ENCODE peak calls at places on chromosomes 3 and 15, in nine cellular contexts. R is glutamatergic neuron, T is foreskin fibroblast, Z is body of pancreas, C is sigmoid colon, D is heart left ventricle, O is GM12878, W is endothelial cell, E is transverse colon. G is an unnamed sample.

GRCh38 chr3:30607032-30607833 is 832 bp downstream of the TGFBR2 start:
- DNase-seq in R (peak; percentile 39), T (no peak), Z (peak; percentile 78), C (peak; percentile 86), D (peak; percentile 85), O (no peak), W (peak; percentile 68), E (peak; percentile 81), G (peak; percentile 67)

GRCh38 chr3:27253831-27254230 is 115.4 kb downstream of the NEK10 start:
- DNase-seq in R (peak; percentile 24), T (peak; percentile 8), Z (peak; percentile 18), C (no peak), D (peak; percentile 18), O (peak; percentile 1), W (peak; percentile 51), E (peak; percentile 38), G (no peak)

GRCh38 chr3:41912280-41912679 is 49.6 kb downstream of the ULK4 start:
- DNase-seq in R (no peak), T (no peak), Z (no peak), C (no peak), D (no peak), O (no peak), W (no peak), E (no peak), G (no peak)

GRCh38 chr3:166446291-166446690 is 609.1 kb upstream of the BCHE start:
- DNase-seq in R (no peak), T (peak; percentile 3), Z (no peak), C (no peak), D (no peak), O (no peak), W (no peak), E (no peak), G (no peak)

GRCh38 chr3:182568206-182568605 is 225.1 kb upstream of the ATP11B start:
- DNase-seq in R (no peak), T (no peak), Z (no peak), C (no peak), D (no peak), O (no peak), W (no peak), E (no peak), G (no peak)

GRCh38 chr3:51945926-51946500 is 3.9 kb downstream of the PARP3 start:
- DNase-seq in R (no peak), T (no peak), Z (no peak), C (peak; percentile 55), D (no peak), O (no peak), W (no peak), E (no peak), G (peak; percentile 71)

GRCh38 chr3:158539414-158540014 is 31.5 kb upstream of the MLF1 start:
- DNase-seq in R (no peak), T (peak; percentile 26), Z (peak; percentile 36), C (no peak), D (no peak), O (no peak), W (peak; percentile 47), E (peak; percentile 24), G (no peak)

GRCh38 chr3:36648241-36649034 is 115.9 kb downstream of the DCLK3 start:
- DNase-seq in R (no peak), T (peak; percentile 81), Z (no peak), C (no peak), D (no peak), O (peak; percentile 7), W (no peak), E (no peak), G (no peak)

GRCh38 chr15:70562906-70563305 is 200.5 kb downstream of the UACA start:
- DNase-seq in R (no peak), T (no peak), Z (no peak), C (peak; percentile 22), D (no peak), O (no peak), W (no peak), E (no peak), G (no peak)

GRCh38 chr3:9415485-9416138 is 18.2 kb downstream of the SETD5 start:
- DNase-seq in R (no peak), T (no peak), Z (no peak), C (no peak), D (no peak), O (no peak), W (no peak), E (no peak), G (no peak)

GRCh38 chr3:39387411-39387975 is 4.3 kb downstream of the SLC25A38 start:
- DNase-seq in R (no peak), T (no peak), Z (no peak), C (no peak), D (no peak), O (no peak), W (no peak), E (no peak), G (no peak)

GRCh38 chr3:160667452-160667851 is 9.5 kb upstream of the ARL14 start:
- DNase-seq in R (no peak), T (peak; percentile 83), Z (no peak), C (no peak), D (no peak), O (no peak), W (no peak), E (peak; percentile 78), G (no peak)

GRCh38 chr3:147930417-147930816 is 521.3 kb downstream of the ZIC1 start:
- DNase-seq in R (no peak), T (no peak), Z (no peak), C (no peak), D (no peak), O (no peak), W (no peak), E (no peak), G (no peak)

DNA sequence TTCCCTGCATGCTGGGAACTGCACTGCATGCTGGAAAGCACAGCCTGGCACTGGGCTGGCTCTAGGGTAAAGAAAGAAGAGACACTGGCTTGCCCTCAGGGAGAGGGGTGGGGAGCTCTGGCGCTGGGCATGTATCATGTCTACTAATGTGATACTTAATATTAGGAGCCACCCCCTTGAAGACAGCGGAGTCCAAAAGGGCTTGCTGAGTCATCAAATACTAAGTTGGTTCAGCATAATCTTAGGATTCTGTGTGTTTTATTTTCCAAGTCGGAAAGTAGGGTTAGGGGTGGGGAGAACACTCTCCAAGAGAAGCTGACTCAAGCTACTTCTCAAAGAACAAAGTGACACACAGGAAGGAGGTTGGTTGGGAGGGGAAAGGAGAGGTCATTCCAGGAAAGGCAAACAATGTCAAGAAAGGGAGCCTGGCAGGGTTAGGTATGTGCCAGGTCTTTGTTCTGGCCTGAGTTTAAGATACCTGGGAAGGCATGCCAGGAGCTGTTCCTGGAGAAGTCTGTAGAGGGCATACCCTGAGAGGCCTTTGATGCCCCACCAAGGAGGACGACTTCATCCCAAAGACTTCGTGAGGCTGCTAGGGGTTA is 237.8 kb upstream of the NR2E3 start:
- DNase-seq in R (no peak), T (no peak), Z (peak; percentile 26), C (no peak), D (no peak), O (no peak), W (peak; percentile 11), E (no peak), G (no peak)
- TF ChIP-seq CTCF in R (no peak), T (no peak), Z (no peak), C (no peak), D (no peak), O (no peak), W (no peak), E (no peak), G (no peak)

GRCh38 chr15:98769867-98770266 is 121.5 kb downstream of the IGF1R start:
- DNase-seq in R (no peak), T (no peak), Z (no peak), C (no peak), D (no peak), O (no peak), W (no peak), E (no peak), G (no peak)
- TF ChIP-seq CTCF in R (no peak), T (no peak), Z (no peak), C (no peak), D (no peak), O (no peak), W (no peak), E (no peak), G (no peak)

GRCh38 chr3:129369711-129370110 is 58.7 kb downstream of the EFCAB12 start:
- DNase-seq in R (no peak), T (no peak), Z (no peak), C (no peak), D (no peak), O (no peak), W (no peak), E (no peak), G (no peak)

GRCh38 chr3:129366312-129366831 is 62.1 kb downstream of the EFCAB12 start:
- DNase-seq in R (no peak), T (no peak), Z (no peak), C (no peak), D (no peak), O (no peak), W (no peak), E (no peak), G (peak; percentile 75)

GRCh38 chr3:129365296-129365695 is 63.1 kb downstream of the EFCAB12 start:
- DNase-seq in R (no peak), T (no peak), Z (no peak), C (no peak), D (no peak), O (no peak), W (no peak), E (no peak), G (no peak)

GRCh38 chr3:129370248-129370964 is 58.0 kb downstream of the EFCAB12 start:
- DNase-seq in R (no peak), T (no peak), Z (no peak), C (no peak), D (no peak), O (no peak), W (no peak), E (no peak), G (no peak)

DNA sequence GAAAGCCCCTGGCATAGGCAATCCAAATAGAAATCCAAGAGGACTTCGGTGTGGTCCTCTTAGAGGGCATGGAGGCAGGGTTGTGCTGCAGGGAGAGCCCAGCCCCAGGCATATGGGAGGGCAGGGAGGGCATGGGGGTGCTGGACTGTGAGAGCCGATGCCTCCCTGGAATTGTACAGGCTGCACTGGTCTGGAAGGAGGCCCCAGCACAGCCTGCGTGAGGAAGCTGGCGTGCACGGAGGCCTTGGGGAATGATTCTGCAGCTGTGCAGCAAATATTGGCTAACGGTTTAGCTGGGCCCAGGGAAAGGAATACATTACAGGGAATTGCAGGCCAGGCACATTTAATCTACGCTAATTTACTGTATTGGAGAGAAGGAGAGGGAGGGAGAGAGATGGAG is 62.7 kb downstream of the EFCAB12 start:
- DNase-seq in R (peak; percentile 44), T (no peak), Z (no peak), C (no peak), D (no peak), O (no peak), W (no peak), E (no peak), G (peak; percentile 55)
- TF ChIP-seq CTCF in R (no peak), T (no peak), Z (no peak), C (no peak), D (no peak), O (no peak), W (no peak), E (no peak), G (no peak)

DNA sequence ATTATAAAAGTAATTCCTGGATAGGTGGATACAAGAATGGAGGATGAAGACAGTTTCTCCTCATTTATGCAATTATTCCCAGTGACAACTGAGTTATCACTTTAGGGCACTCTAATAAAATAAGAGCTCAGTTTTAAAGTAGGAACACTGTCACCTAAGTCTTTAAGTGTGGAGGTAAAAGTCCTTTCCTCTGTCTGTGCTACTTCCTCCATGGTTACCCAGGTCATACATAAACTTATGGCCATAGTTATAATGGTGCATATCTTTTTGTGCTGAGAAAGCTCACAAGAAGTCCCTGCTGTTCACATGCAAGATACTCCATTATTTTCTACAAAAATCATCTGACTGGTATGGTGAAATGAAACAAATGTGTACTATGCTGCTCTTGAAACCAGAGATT is 1093.6 kb downstream of the IGSF11 start:
- DNase-seq in R (no peak), T (no peak), Z (no peak), C (no peak), D (no peak), O (no peak), W (no peak), E (no peak), G (no peak)
- TF ChIP-seq CTCF in R (no peak), T (no peak), Z (no peak), C (no peak), D (no peak), O (no peak), W (no peak), E (no peak), G (no peak)